ENCODE peak calls at places on chromosomes 12 and 14, in four cellular contexts. One of them, this sample, is unnamed.

GRCh38 chr14:49896956-49897355 is 4.1 kb downstream of the ARF6 start:
- DNase-seq in IMR-90: no peak
- DNase-seq in PC-3: no peak
- DNase-seq in Karpas-422: peak
- DNase-seq in this sample: no peak

GRCh38 chr12:25056486-25057130 is 107.7 kb upstream of the BCAT1 start:
- DNase-seq in IMR-90: no peak
- DNase-seq in PC-3: no peak
- DNase-seq in Karpas-422: peak
- DNase-seq in this sample: no peak

GRCh38 chr12:111093428-111094142 is 173.2 kb upstream of the MYL2 start:
- DNase-seq in IMR-90: no peak
- DNase-seq in PC-3: no peak
- DNase-seq in Karpas-422: no peak
- DNase-seq in this sample: peak

GRCh38 chr12:107225626-107226025 is 132.3 kb upstream of the CRY1 start:
- DNase-seq in IMR-90: peak
- DNase-seq in PC-3: peak
- DNase-seq in Karpas-422: no peak
- DNase-seq in this sample: no peak

GRCh38 chr12:111137968-111138367 is 217.6 kb upstream of the MYL2 start:
- DNase-seq in IMR-90: no peak
- DNase-seq in PC-3: no peak
- DNase-seq in Karpas-422: no peak
- DNase-seq in this sample: no peak

GRCh38 chr14:91586451-91586850 is 76.3 kb upstream of the PPP4R3A start:
- DNase-seq in IMR-90: no peak
- DNase-seq in PC-3: no peak
- DNase-seq in Karpas-422: no peak
- DNase-seq in this sample: no peak

GRCh38 chr12:47910486-47910885 is 5.7 kb upstream of the VDR start:
- DNase-seq in IMR-90: no peak
- DNase-seq in PC-3: no peak
- DNase-seq in Karpas-422: no peak
- DNase-seq in this sample: no peak

GRCh38 chr12:42141981-42142606 is 2.6 kb downstream of the GXYLT1 start:
- DNase-seq in IMR-90: no peak
- DNase-seq in PC-3: no peak
- DNase-seq in Karpas-422: peak
- DNase-seq in this sample: no peak

GRCh38 chr14:34539407-34540180 is at the start of gene EAPP:
- DNase-seq in IMR-90: peak
- DNase-seq in PC-3: peak
- DNase-seq in Karpas-422: peak
- DNase-seq in this sample: peak

GRCh38 chr12:128800606-128801005 is 23.2 kb downstream of the SLC15A4 start:
- DNase-seq in IMR-90: no peak
- DNase-seq in PC-3: peak
- DNase-seq in Karpas-422: no peak
- DNase-seq in this sample: no peak

GRCh38 chr14:23573384-23573783 is 5.2 kb downstream of the JPH4 start:
- DNase-seq in IMR-90: no peak
- DNase-seq in PC-3: no peak
- DNase-seq in Karpas-422: no peak
- DNase-seq in this sample: no peak

GRCh38 chr12:126196263-126196662 is 1131.0 kb downstream of the AACS start:
- DNase-seq in IMR-90: no peak
- DNase-seq in PC-3: no peak
- DNase-seq in Karpas-422: no peak
- DNase-seq in this sample: no peak

GRCh38 chr12:18158774-18159557 is 69.0 kb upstream of the RERGL start:
- DNase-seq in IMR-90: peak
- DNase-seq in PC-3: peak
- DNase-seq in Karpas-422: peak
- DNase-seq in this sample: no peak

GRCh38 chr12:119693006-119693405 is 25.1 kb downstream of the PRKAB1 start:
- DNase-seq in IMR-90: peak
- DNase-seq in PC-3: peak
- DNase-seq in Karpas-422: no peak
- DNase-seq in this sample: no peak

GRCh38 chr12:123660328-123660727 is 10.6 kb upstream of the TCTN2 start:
- DNase-seq in IMR-90: peak
- DNase-seq in PC-3: peak
- DNase-seq in Karpas-422: no peak
- DNase-seq in this sample: no peak

GRCh38 chr12:124682425-124683329 is 115.3 kb upstream of the NCOR2 start:
- DNase-seq in IMR-90: no peak
- DNase-seq in PC-3: no peak
- DNase-seq in Karpas-422: no peak
- DNase-seq in this sample: no peak

GRCh38 chr12:112166051-112167015 is 41.0 kb downstream of the TRAFD1 start:
- DNase-seq in IMR-90: no peak
- DNase-seq in PC-3: no peak
- DNase-seq in Karpas-422: no peak
- DNase-seq in this sample: no peak

GRCh38 chr12:22230280-22230794 is 104.2 kb downstream of the ST8SIA1 start:
- DNase-seq in IMR-90: peak
- DNase-seq in PC-3: peak
- DNase-seq in Karpas-422: no peak
- DNase-seq in this sample: no peak

GRCh38 chr14:20855652-20856291 is 35.4 kb upstream of the RNASE3 start:
- DNase-seq in IMR-90: peak
- DNase-seq in PC-3: peak
- DNase-seq in Karpas-422: peak
- DNase-seq in this sample: peak

GRCh38 chr12:114096461-114096860 is 130.3 kb upstream of the RBM19 start:
- DNase-seq in IMR-90: peak
- DNase-seq in PC-3: no peak
- DNase-seq in Karpas-422: no peak
- DNase-seq in this sample: no peak

GRCh38 chr14:59207506-59207933 is 19.1 kb downstream of the DAAM1 start:
- DNase-seq in IMR-90: no peak
- DNase-seq in PC-3: no peak
- DNase-seq in Karpas-422: no peak
- DNase-seq in this sample: peak

GRCh38 chr14:103630364-103631108 is 1.5 kb downstream of the KLC1 start:
- DNase-seq in IMR-90: peak
- DNase-seq in PC-3: peak
- DNase-seq in Karpas-422: no peak
- DNase-seq in this sample: no peak

GRCh38 chr12:953776-954175 is 4.3 kb upstream of the RAD52 start:
- DNase-seq in IMR-90: peak
- DNase-seq in PC-3: peak
- DNase-seq in Karpas-422: no peak
- DNase-seq in this sample: no peak

GRCh38 chr14:58738189-58738836 is 100.6 kb downstream of the DACT1 start:
- DNase-seq in IMR-90: peak
- DNase-seq in PC-3: peak
- DNase-seq in Karpas-422: no peak
- DNase-seq in this sample: no peak

GRCh38 chr12:118206107-118206412 is 70.1 kb downstream of the PEBP1 start:
- DNase-seq in IMR-90: no peak
- DNase-seq in PC-3: no peak
- DNase-seq in Karpas-422: no peak
- DNase-seq in this sample: no peak

GRCh38 chr12:77104792-77105191 is 39.4 kb upstream of the E2F7 start:
- DNase-seq in IMR-90: peak
- DNase-seq in PC-3: peak
- DNase-seq in Karpas-422: no peak
- DNase-seq in this sample: no peak

GRCh38 chr14:51547260-51547659 is 104.5 kb upstream of the FRMD6 start:
- DNase-seq in IMR-90: peak
- DNase-seq in PC-3: peak
- DNase-seq in Karpas-422: no peak
- DNase-seq in this sample: no peak

GRCh38 chr12:67792185-67792584 is 143.6 kb downstream of the DYRK2 start:
- DNase-seq in IMR-90: no peak
- DNase-seq in PC-3: no peak
- DNase-seq in Karpas-422: no peak
- DNase-seq in this sample: no peak

GRCh38 chr12:24991209-24992049 is 42.5 kb upstream of the BCAT1 start:
- DNase-seq in IMR-90: peak
- DNase-seq in PC-3: peak
- DNase-seq in Karpas-422: peak
- DNase-seq in this sample: peak

GRCh38 chr14:91108941-91109611 is 4.8 kb upstream of the DGLUCY start:
- DNase-seq in IMR-90: no peak
- DNase-seq in PC-3: peak
- DNase-seq in Karpas-422: no peak
- DNase-seq in this sample: no peak

GRCh38 chr14:28666961-28667360 is 99.6 kb upstream of the FOXG1 start:
- DNase-seq in IMR-90: no peak
- DNase-seq in PC-3: peak
- DNase-seq in Karpas-422: no peak
- DNase-seq in this sample: no peak

GRCh38 chr12:101019667-101020066 is 190.4 kb downstream of the SLC5A8 start:
- DNase-seq in IMR-90: no peak
- DNase-seq in PC-3: peak
- DNase-seq in Karpas-422: no peak
- DNase-seq in this sample: no peak

GRCh38 chr12:49228653-49229052 is 36.2 kb upstream of the TUBA1C start:
- DNase-seq in IMR-90: no peak
- DNase-seq in PC-3: no peak
- DNase-seq in Karpas-422: no peak
- DNase-seq in this sample: no peak

GRCh38 chr14:59570122-59570521 is 6.5 kb downstream of the CCDC175 start:
- DNase-seq in IMR-90: no peak
- DNase-seq in PC-3: peak
- DNase-seq in Karpas-422: peak
- DNase-seq in this sample: no peak

DNA sequence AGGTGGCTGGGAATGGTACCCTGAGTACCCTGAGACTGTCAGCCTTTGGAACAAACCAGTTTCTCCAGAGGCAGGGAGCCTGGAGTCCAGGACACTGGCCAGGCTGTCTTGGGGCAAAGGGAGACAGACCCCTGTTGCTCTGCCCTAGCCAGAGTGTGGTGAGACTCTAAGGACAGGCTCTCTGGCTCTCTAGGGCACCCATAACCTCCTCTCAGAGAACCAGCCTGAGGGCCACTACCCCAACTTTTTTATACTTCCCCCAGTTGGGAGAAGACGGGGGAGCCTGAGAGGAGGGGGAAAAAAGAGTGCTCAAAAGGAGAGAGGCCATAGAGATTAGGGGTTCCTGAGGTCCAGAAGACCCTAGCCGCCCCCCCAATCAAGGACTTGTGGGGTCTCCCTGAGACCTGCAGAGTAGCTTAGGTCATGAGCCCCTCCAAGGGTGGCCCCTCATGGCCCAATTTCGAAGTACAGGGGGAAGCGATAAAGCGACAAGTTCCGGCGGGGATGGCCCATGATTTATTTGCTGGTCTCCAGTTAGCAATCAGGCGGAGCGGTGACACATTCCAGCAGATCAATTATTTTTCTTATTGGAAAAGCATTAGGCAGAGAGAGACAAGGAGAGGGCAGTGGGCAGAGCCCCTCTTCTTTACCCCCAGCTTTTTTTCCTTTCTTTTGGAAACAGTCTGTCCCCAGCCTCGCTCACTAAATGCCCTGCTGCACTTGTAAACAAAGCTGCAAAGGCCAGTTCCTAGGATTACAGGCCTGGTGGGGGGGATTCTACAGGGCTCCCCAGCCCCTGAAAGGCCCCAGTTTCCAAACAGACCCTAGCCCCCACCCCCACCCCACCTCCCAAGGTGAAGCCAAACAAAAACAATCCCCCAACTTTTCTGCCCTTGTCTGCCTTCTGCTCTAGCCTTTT is 1.5 kb downstream of the HOXC8 start:
- DNase-seq in IMR-90: no peak
- DNase-seq in PC-3: no peak
- DNase-seq in Karpas-422: no peak
- DNase-seq in this sample: no peak
- H3K4me2 ChIP-seq in IMR-90: no peak
- H3K4me2 ChIP-seq in PC-3: peak
- H3K4me2 ChIP-seq in Karpas-422: peak
- H3K4me2 ChIP-seq in this sample: no peak

DNA sequence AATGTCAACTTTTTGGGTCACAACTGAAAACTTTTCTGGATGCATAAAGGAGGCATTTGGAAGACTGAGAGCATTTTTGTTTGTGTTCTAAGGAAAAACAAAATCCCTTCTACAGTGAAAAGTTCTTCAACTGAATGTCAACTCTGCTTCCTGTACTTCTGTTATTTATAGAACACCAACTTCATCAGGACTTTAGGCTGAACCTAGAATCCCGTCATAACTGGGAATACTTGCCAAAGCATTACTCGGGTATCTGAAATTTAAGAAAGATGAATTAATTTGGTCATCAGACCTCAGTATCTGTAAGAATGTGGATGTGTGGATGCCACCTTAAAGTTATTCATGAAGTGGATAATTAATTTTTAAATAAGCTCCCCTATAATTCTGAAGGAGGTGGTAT is 73.2 kb downstream of the FERMT2 start:
- DNase-seq in IMR-90: peak
- DNase-seq in PC-3: no peak
- DNase-seq in Karpas-422: no peak
- DNase-seq in this sample: no peak
- H3K4me2 ChIP-seq in IMR-90: peak
- H3K4me2 ChIP-seq in PC-3: no peak
- H3K4me2 ChIP-seq in Karpas-422: no peak
- H3K4me2 ChIP-seq in this sample: no peak

DNA sequence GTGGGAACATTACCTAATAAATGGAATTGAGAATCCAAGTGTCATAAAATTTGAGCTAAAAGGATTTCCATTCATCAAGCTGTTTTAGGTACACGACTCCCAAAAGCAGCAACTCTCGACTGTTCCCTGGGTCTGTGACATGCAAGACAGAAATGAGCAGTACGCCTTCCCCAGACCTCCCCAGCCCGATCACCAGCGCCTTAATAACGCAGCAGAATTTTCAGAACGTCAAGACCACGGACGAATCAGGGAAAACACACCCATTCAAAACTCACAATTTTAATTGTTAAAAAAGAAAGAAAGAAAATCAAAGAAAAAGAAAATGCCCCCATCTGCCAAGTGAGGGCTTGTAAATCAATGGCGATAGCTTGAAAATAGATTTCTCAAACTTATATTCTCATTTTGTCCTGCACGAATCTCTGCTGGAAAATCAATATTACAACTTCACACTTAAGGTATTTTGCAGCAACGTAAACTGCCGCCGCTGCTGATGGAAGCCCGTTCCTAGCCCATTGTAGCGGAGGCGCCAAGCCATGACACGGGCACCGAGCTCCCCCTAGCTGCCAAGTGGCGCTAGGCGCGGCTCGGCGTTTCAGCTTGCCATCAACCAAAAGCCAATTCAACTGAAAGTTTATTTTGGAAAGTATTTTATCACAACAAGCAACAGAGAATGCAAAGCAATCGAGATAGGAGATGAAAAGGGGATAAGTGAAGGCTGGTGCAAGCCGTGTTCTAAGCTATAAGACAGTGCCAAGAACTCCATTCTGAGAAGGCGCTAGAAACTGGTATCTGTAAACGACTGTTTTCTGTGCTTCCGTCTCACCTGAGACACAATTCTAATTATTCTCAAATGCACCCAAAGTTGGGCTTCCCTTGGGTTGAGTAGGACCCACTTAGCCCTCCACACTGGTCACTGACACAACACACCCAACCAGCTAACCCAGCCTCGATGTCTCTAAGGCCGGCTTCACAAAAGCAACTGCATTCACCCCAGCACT is 5.5 kb downstream of the BCL11B start:
- DNase-seq in IMR-90: peak
- DNase-seq in PC-3: peak
- DNase-seq in Karpas-422: peak
- DNase-seq in this sample: no peak
- H3K4me2 ChIP-seq in IMR-90: no peak
- H3K4me2 ChIP-seq in PC-3: peak
- H3K4me2 ChIP-seq in Karpas-422: no peak
- H3K4me2 ChIP-seq in this sample: no peak

GRCh38 chr12:9792961-9793617 is 32.4 kb upstream of the CD69 start:
- DNase-seq in IMR-90: peak
- DNase-seq in PC-3: peak
- DNase-seq in Karpas-422: no peak
- DNase-seq in this sample: no peak
- H3K4me2 ChIP-seq in IMR-90: peak
- H3K4me2 ChIP-seq in PC-3: peak
- H3K4me2 ChIP-seq in Karpas-422: no peak
- H3K4me2 ChIP-seq in this sample: no peak

This sample was measured in GM12878.